ENCODE peak calls at places on chromosomes 16 and 17, in five cellular contexts. F is SK-N-SH, U is HepG2, R is K562, M is GM12878. E is an unnamed sample.

GRCh38 chr16:1428511-1428910 is 2.4 kb upstream of the PERCC1 start:
- DNase-seq in F (no peak), U (no peak), R (peak), M (no peak), E (no peak)

GRCh38 chr17:37490638-37491614 is 1.2 kb downstream of the DUSP14 start:
- DNase-seq in F (no peak), U (peak), R (peak), M (no peak), E (peak)

GRCh38 chr17:50100480-50100883 is 5.3 kb downstream of the PDK2 start:
- DNase-seq in F (no peak), U (no peak), R (no peak), M (no peak), E (no peak)

GRCh38 chr16:56777533-56777932 is 47.6 kb downstream of the NUP93 start:
- DNase-seq in F (no peak), U (no peak), R (no peak), M (no peak), E (no peak)

GRCh38 chr16:86635926-86636325 is 57.6 kb downstream of the FOXL1 start:
- DNase-seq in F (no peak), U (no peak), R (no peak), M (no peak), E (no peak)

GRCh38 chr16:27798241-27798640 is 248.3 kb downstream of the KATNIP start:
- DNase-seq in F (no peak), U (no peak), R (no peak), M (no peak), E (peak)

GRCh38 chr17:45123076-45123770 is 9.1 kb downstream of the PLCD3 start:
- DNase-seq in F (no peak), U (peak), R (no peak), M (no peak), E (no peak)

GRCh38 chr17:78131172-78132085 is 858 bp downstream of the TMC8 start:
- DNase-seq in F (peak), U (no peak), R (no peak), M (no peak), E (peak)

GRCh38 chr17:62921837-62922236 is 44.2 kb upstream of the TANC2 start:
- DNase-seq in F (no peak), U (no peak), R (no peak), M (no peak), E (no peak)

GRCh38 chr16:7861891-7862585 is 529.4 kb downstream of the RBFOX1 start:
- DNase-seq in F (no peak), U (no peak), R (no peak), M (no peak), E (no peak)

GRCh38 chr17:45119964-45120363 is 12.4 kb downstream of the PLCD3 start:
- DNase-seq in F (peak), U (no peak), R (no peak), M (no peak), E (no peak)

GRCh38 chr17:78307887-78308633 is 51.8 kb downstream of the SOCS3 start:
- DNase-seq in F (peak), U (peak), R (peak), M (no peak), E (no peak)

GRCh38 chr16:25157476-25157875 is 45.9 kb downstream of the LCMT1 start:
- DNase-seq in F (no peak), U (no peak), R (no peak), M (no peak), E (no peak)

GRCh38 chr16:50555892-50556673 is 7.9 kb downstream of the NKD1 start:
- DNase-seq in F (no peak), U (no peak), R (no peak), M (no peak), E (no peak)

GRCh38 chr17:67165201-67165600 is 79.8 kb downstream of the HELZ start:
- DNase-seq in F (no peak), U (no peak), R (no peak), M (no peak), E (peak)

GRCh38 chr16:30748634-30749445 is 615 bp downstream of the PHKG2 start:
- DNase-seq in F (peak), U (no peak), R (no peak), M (no peak), E (no peak)

GRCh38 chr17:40035162-40035559 is 19.0 kb downstream of the MED24 start:
- DNase-seq in F (peak), U (no peak), R (peak), M (no peak), E (no peak)

GRCh38 chr17:44331249-44331760 is 6.7 kb upstream of the SLC25A39 start:
- DNase-seq in F (peak), U (peak), R (peak), M (no peak), E (peak)

GRCh38 chr16:72481419-72481818 is 309.5 kb upstream of the PMFBP1 start:
- DNase-seq in F (no peak), U (no peak), R (no peak), M (no peak), E (no peak)

GRCh38 chr17:19683117-19683516 is 33.3 kb downstream of the SLC47A2 start:
- DNase-seq in F (no peak), U (no peak), R (no peak), M (no peak), E (no peak)

GRCh38 chr17:29567362-29568330 is 809 bp upstream of the ABHD15 start:
- DNase-seq in F (peak), U (peak), R (peak), M (no peak), E (peak)

GRCh38 chr16:65224471-65224870 is 102.6 kb upstream of the CDH11 start:
- DNase-seq in F (no peak), U (no peak), R (no peak), M (no peak), E (no peak)

GRCh38 chr17:77572065-77572601 is 386.4 kb upstream of the TNRC6C start:
- DNase-seq in F (no peak), U (no peak), R (no peak), M (no peak), E (no peak)

GRCh38 chr17:31853911-31854470 is 5.1 kb downstream of the COPRS start:
- DNase-seq in F (no peak), U (peak), R (no peak), M (no peak), E (no peak)

GRCh38 chr17:65218261-65218660 is 81.1 kb downstream of the RGS9 start:
- DNase-seq in F (no peak), U (no peak), R (no peak), M (no peak), E (no peak)

GRCh38 chr16:66272461-66272860 is 94.0 kb upstream of the CDH5 start:
- DNase-seq in F (no peak), U (no peak), R (no peak), M (no peak), E (no peak)

GRCh38 chr17:44247346-44248219 is 20.4 kb downstream of the SLC4A1 start:
- DNase-seq in F (peak), U (no peak), R (no peak), M (no peak), E (no peak)

GRCh38 chr16:74929636-74930035 is 55.3 kb downstream of the WDR59 start:
- DNase-seq in F (no peak), U (no peak), R (no peak), M (no peak), E (no peak)

GRCh38 chr16:68272501-68273209 is 8.3 kb downstream of the SLC7A6 start:
- DNase-seq in F (no peak), U (no peak), R (no peak), M (no peak), E (no peak)
- TF ChIP-seq REST in F (no peak), U (no peak), R (no peak), M (no peak), E (no peak)

DNA sequence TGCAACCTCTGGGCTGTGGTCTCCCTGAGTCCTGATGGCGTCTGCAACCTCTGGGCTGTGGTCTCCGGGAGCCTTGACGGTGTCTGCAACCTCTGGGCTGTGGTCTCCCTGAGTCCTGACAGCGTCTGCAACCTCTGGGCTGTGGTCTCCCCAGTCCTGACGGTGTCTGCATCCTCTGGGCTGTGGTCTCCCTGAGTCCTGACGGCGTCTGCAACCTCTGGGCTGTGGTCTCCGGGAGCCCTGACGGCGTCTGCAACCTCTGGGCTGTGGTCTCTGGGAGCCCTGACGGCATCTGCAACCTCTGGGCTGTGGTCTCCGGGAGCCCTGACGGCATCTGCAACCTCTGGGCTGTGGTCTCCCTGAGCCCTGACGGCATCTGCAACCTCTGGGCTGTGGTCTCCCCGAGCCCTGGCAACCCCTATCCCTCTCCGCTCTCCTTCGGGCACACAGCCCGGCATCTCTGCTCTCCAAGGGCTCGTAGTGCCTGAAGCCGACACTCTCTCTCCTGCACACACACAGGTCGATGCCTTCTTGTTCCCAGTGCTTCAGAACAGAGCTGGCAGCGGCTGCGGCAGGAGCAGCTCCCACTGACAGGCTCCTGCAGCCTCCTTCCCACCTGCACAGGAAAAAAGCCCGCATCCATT is 45.6 kb downstream of the METRNL start:
- DNase-seq in F (no peak), U (no peak), R (no peak), M (no peak), E (peak)
- TF ChIP-seq GABPA in F (no peak), U (no peak), R (no peak), M (no peak), E (no peak)

GRCh38 chr17:76497979-76498885 is 3.0 kb downstream of the RHBDF2 start:
- DNase-seq in F (peak), U (peak), R (no peak), M (no peak), E (no peak)

GRCh38 chr17:76498886-76499667 is 2.1 kb downstream of the RHBDF2 start:
- DNase-seq in F (no peak), U (peak), R (no peak), M (peak), E (no peak)

GRCh38 chr17:76495663-76496400 is 5.4 kb downstream of the RHBDF2 start:
- DNase-seq in F (no peak), U (no peak), R (no peak), M (no peak), E (no peak)

GRCh38 chr17:76496464-76496863 is 4.8 kb downstream of the RHBDF2 start:
- DNase-seq in F (no peak), U (no peak), R (no peak), M (no peak), E (no peak)

DNA sequence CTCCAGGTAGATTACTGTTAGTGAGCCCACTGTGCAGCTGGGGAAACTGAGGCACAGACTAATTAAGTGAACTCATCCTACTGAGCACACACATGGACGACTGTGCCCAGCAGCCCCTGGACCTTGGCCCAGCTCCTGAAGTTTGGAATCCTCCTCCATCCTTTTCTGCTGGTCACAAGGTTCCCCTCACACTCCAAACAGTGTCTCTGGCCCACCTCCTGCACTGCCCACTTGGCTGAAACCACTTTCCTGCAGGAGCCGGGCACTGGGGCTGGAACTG is 3.6 kb downstream of the RHBDF2 start:
- DNase-seq in F (no peak), U (no peak), R (no peak), M (no peak), E (no peak)
- H3K4me3 ChIP-seq in F (no peak), U (peak), R (no peak), M (peak), E (no peak)

GRCh38 chr16:78589331-78589730 is 489.9 kb downstream of the WWOX start:
- DNase-seq in F (no peak), U (no peak), R (no peak), M (no peak), E (no peak)

GRCh38 chr16:78579020-78579419 is 479.6 kb downstream of the WWOX start:
- DNase-seq in F (no peak), U (no peak), R (no peak), M (no peak), E (no peak)

GRCh38 chr16:78584991-78585390 is 485.5 kb downstream of the WWOX start:
- DNase-seq in F (no peak), U (no peak), R (no peak), M (no peak), E (no peak)

DNA sequence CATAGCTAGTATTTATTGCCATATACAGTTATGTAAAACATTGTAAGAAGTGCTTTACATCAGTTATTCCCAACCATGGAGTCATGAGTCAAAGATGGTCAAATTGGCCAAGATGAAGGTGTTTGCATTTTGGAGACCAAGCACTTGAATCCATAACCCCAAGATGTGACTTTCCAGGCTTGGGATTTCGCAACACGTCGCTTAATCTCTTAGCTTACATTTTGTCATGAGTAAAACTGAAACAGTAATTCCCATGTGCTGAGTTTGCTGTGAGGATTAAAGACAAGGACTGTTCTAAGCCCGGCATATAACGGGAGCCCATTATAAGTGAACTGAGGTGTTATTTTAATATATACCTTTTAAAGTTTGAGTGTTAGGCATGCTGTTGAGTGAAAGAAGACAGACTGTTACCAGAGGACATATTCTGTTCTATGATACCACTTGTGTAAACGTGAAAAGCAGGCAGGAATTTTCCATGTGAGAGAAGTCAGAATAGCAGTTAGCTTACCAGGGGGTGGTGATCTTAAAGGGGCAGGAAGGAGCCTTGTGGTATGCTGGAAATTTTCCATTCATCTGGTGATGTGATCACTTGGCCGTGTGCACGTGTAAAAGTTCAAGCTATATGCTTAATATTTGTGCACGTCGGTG is 484.9 kb downstream of the WWOX start:
- DNase-seq in F (no peak), U (no peak), R (no peak), M (no peak), E (no peak)
- TF ChIP-seq REST in F (no peak), U (no peak), R (no peak), M (no peak), E (no peak)

DNA sequence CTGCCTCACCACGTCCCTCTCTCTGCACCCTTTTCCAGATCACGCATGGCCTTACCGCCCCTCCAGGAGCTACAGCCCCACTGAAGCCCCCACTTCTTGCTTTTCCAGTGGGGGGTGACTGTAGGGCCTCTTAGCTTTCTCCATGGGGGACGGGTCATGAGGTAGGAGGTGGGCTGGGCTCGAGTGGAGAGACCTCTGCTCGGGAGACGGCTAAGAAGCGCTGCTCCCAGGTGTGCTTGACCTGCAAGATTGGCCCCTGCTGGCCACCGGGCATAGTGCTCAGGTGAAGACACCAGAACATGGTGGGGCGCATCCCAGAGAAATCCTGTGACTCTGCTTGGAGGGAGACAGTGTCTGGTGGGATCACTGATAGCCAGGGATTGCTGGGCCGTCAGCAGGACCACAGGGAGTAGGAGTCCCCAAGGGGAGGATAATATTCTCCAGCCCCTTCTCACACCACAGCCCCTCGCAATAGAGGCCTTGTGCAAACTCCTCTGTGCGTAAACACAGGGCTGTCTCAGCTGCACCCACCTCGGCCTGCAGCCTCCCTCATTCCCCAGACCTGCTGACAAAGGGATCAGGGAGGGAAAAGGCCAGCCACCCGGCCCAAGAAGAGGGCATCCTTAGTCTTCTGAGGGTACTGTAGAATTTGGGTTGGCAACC is 8.9 kb upstream of the GALK1 start:
- DNase-seq in F (peak), U (no peak), R (no peak), M (no peak), E (no peak)
- TF ChIP-seq GABPA in F (no peak), U (no peak), R (no peak), M (no peak), E (no peak)

DNA sequence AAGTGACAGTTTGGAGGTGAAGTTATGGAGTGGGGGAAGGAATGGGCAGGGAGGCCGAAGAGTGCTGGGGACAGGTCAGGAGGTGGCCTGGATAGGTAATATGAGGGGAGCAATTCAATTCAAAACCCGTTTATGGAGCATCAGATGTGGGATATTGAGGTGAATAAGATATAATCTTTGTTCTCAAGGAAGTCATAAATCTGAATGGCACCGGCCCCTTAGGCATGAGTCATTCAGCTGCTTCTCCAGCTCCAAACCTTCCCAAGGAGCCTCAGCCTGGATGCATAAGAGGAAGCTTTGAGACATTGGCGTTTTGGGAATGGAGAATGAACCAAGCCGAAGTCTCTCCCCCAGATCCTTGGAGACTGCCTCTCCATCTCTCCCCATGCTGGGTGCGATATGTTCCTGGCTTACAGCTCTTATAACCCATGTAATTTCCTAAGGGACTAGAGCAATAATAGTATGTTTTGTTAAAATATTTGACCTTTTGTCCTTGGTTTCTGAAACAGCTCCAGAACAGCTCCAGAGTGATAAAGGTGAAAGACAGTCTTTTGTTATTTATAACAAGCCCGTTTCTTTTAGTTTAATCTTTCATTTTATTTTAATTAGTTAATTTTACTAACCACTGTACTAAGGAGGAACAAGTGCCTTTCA is 1.7 kb downstream of the TUBG2 start:
- DNase-seq in F (no peak), U (no peak), R (no peak), M (no peak), E (no peak)
- H3K4me3 ChIP-seq in F (peak), U (no peak), R (no peak), M (no peak), E (no peak)